ENCODE peak calls at places on chromosomes 2 and 18, in ten cellular contexts. W is CD4-positive, alpha-beta T cell; C is iris pigment epithelial cell; V is activated CD4-positive, alpha-beta T cell treated with anti-CD3 and anti-CD28 coated beads, Interleukin-2, amount 50 U/mL, for 48 hours; T is B cell; I is kidney tubule cell; Q is activated CD8-positive, alpha-beta memory T cell treated with anti-CD3 and anti-CD28 coated beads, Interleukin-2, amount 50 U/mL, for 4 hours; B is H1; F is T-helper 22 cell; X is AG10803. N is an unnamed sample.

GRCh38 chr2:160437273-160437672 is 56.3 kb downstream of the RBMS1 start:
- DNase-seq in W (no peak), C (no peak), V (no peak), T (no peak), I (no peak), Q (no peak), B (no peak), F (no peak), X (no peak), N (no peak)

GRCh38 chr2:9753276-9753600 is 90.0 kb upstream of the TAF1B start:
- DNase-seq in W (peak; percentile 25), C (peak; percentile 90), V (peak; percentile 73), T (peak; percentile 23), I (peak; percentile 95), Q (peak; percentile 33), B (no peak), F (peak; percentile 43), X (peak; percentile 89), N (peak; percentile 95)

GRCh38 chr2:152584301-152584700 is 133.0 kb downstream of the PRPF40A start:
- DNase-seq in W (no peak), C (peak; percentile 84), V (no peak), T (no peak), I (no peak), Q (no peak), B (no peak), F (no peak), X (no peak), N (no peak)

GRCh38 chr2:119253114-119253702 is 29.6 kb downstream of the STEAP3 start:
- DNase-seq in W (no peak), C (peak; percentile 81), V (no peak), T (no peak), I (peak; percentile 57), Q (no peak), B (no peak), F (no peak), X (peak; percentile 67), N (peak; percentile 88)

GRCh38 chr2:229641676-229642075 is 72.7 kb downstream of the DNER start:
- DNase-seq in W (no peak), C (no peak), V (no peak), T (no peak), I (no peak), Q (no peak), B (no peak), F (no peak), X (no peak), N (no peak)

GRCh38 chr18:52288403-52289004 is 51.5 kb upstream of the DCC start:
- DNase-seq in W (no peak), C (no peak), V (peak; percentile 1), T (peak; percentile 27), I (peak; percentile 49), Q (no peak), B (peak; percentile 81), F (no peak), X (peak; percentile 1), N (peak; percentile 7)

GRCh38 chr2:147438897-147439296 is 405.9 kb upstream of the ACVR2A start:
- DNase-seq in W (no peak), C (no peak), V (no peak), T (no peak), I (no peak), Q (no peak), B (no peak), F (no peak), X (no peak), N (no peak)

GRCh38 chr2:207334309-207334630 is 168.5 kb upstream of the KLF7 start:
- DNase-seq in W (no peak), C (no peak), V (no peak), T (no peak), I (no peak), Q (no peak), B (no peak), F (no peak), X (no peak), N (no peak)

GRCh38 chr18:46427216-46427995 is 229.6 kb downstream of the LOXHD1 start:
- DNase-seq in W (no peak), C (no peak), V (no peak), T (no peak), I (no peak), Q (no peak), B (no peak), F (no peak), X (no peak), N (no peak)

GRCh38 chr2:72291059-72291458 is 143.4 kb upstream of the CYP26B1 start:
- DNase-seq in W (no peak), C (peak; percentile 74), V (no peak), T (no peak), I (no peak), Q (no peak), B (no peak), F (no peak), X (no peak), N (no peak)

GRCh38 chr2:39107156-39107555 is 13.7 kb downstream of the SOS1 start:
- DNase-seq in W (no peak), C (peak; percentile 45), V (no peak), T (no peak), I (peak; percentile 20), Q (no peak), B (no peak), F (no peak), X (no peak), N (no peak)

GRCh38 chr2:120421830-120422175 is 75.9 kb downstream of the INHBB start:
- DNase-seq in W (no peak), C (no peak), V (no peak), T (no peak), I (no peak), Q (no peak), B (peak; percentile 44), F (no peak), X (no peak), N (no peak)

GRCh38 chr18:51195602-51196115 is 1.8 kb downstream of the MEX3C start:
- DNase-seq in W (no peak), C (peak; percentile 67), V (peak; percentile 20), T (peak; percentile 67), I (peak; percentile 74), Q (no peak), B (peak; percentile 48), F (no peak), X (peak; percentile 20), N (peak; percentile 71)

GRCh38 chr2:191038241-191038725 is 24.3 kb upstream of the STAT1 start:
- DNase-seq in W (peak; percentile 12), C (peak; percentile 79), V (no peak), T (no peak), I (peak; percentile 58), Q (no peak), B (no peak), F (peak; percentile 24), X (peak; percentile 97), N (peak; percentile 81)

GRCh38 chr2:226772389-226773179 is 27.0 kb downstream of the IRS1 start:
- DNase-seq in W (no peak), C (peak; percentile 65), V (no peak), T (peak; percentile 60), I (no peak), Q (no peak), B (no peak), F (no peak), X (no peak), N (no peak)

GRCh38 chr2:162153608-162154224 is 1.7 kb upstream of the GCG start:
- DNase-seq in W (peak; percentile 51), C (peak; percentile 56), V (peak; percentile 64), T (peak; percentile 56), I (peak; percentile 70), Q (peak; percentile 57), B (peak; percentile 72), F (peak; percentile 2), X (peak; percentile 41), N (peak; percentile 68)

GRCh38 chr2:102540882-102541281 is 67.9 kb downstream of the SLC9A4 start:
- DNase-seq in W (no peak), C (no peak), V (no peak), T (no peak), I (peak; percentile 26), Q (no peak), B (no peak), F (no peak), X (no peak), N (peak; percentile 33)

GRCh38 chr2:170771049-170771937 is 1.1 kb downstream of the ERICH2 start:
- DNase-seq in W (peak; percentile 2), C (peak; percentile 24), V (peak; percentile 38), T (no peak), I (peak; percentile 43), Q (no peak), B (peak; percentile 77), F (no peak), X (no peak), N (no peak)

GRCh38 chr2:188380280-188380679 is 88.6 kb downstream of the GULP1 start:
- DNase-seq in W (no peak), C (no peak), V (no peak), T (no peak), I (peak; percentile 41), Q (no peak), B (no peak), F (no peak), X (no peak), N (peak; percentile 77)

GRCh38 chr2:127932199-127932877 is 46.6 kb upstream of the AMMECR1L start:
- DNase-seq in W (no peak), C (peak; percentile 87), V (no peak), T (no peak), I (peak; percentile 80), Q (no peak), B (no peak), F (no peak), X (peak; percentile 72), N (peak; percentile 83)

GRCh38 chr2:27212626-27213471 is 781 bp upstream of the SLC5A6 start:
- DNase-seq in W (peak; percentile 27), C (peak; percentile 83), V (peak; percentile 5), T (peak; percentile 84), I (peak; percentile 53), Q (no peak), B (no peak), F (peak; percentile 47), X (peak; percentile 79), N (peak; percentile 49)